ENCODE peak calls at places on chromosomes 4 and X, in ten cellular contexts. F is stimulated activated naive CD4-positive, alpha-beta T cell; G is progenitor cell of endocrine pancreas; Z is fibroblast of the aortic adventitia; W is A673; A is amygdala; K is activated T-helper 2 cell treated with anti-CD3 and anti-CD28 coated beads, Interferon-gamma antibody, Interleukin-2, Interleukin-4, amounts not matched to agents 10 μg/mL and 5 μg/mL and 100 μg/mL, durations not matched to agents 14 hours and 24 hours and 36 hours; N is anterior cingulate cortex; I is effector CD4-positive, alpha-beta T cell; S is endothelial cell. V is an unnamed sample.

GRCh38 chr4:12852338-12853307 is 631.5 kb downstream of the RAB28 start:
- DNase-seq in F (no peak), G (no peak), Z (peak), W (peak), A (no peak), K (no peak), N (no peak), I (no peak), S (peak), V (no peak)

GRCh38 chr4:1199556-1200331 is 27.4 kb upstream of the SPON2 start:
- DNase-seq in F (no peak), G (no peak), Z (no peak), W (no peak), A (no peak), K (no peak), N (no peak), I (no peak), S (no peak), V (no peak)

GRCh38 chr4:107153228-107153627 is 117.1 kb upstream of the DKK2 start:
- DNase-seq in F (no peak), G (no peak), Z (peak), W (peak), A (no peak), K (no peak), N (no peak), I (no peak), S (peak), V (no peak)

GRCh38 chrX:85109235-85109634 is 105.6 kb downstream of the APOOL start:
- DNase-seq in F (no peak), G (no peak), Z (no peak), W (peak), A (no peak), K (no peak), N (no peak), I (no peak), S (peak), V (no peak)

GRCh38 chrX:70434914-70435586 is 9.6 kb upstream of the DLG3 start:
- DNase-seq in F (no peak), G (no peak), Z (peak), W (no peak), A (no peak), K (no peak), N (no peak), I (no peak), S (no peak), V (no peak)

GRCh38 chr4:37675587-37676290 is 10.4 kb downstream of the RELL1 start:
- DNase-seq in F (no peak), G (no peak), Z (no peak), W (no peak), A (no peak), K (peak), N (no peak), I (no peak), S (no peak), V (no peak)

GRCh38 chr4:150990993-150991392 is 24.1 kb downstream of the LRBA start:
- DNase-seq in F (no peak), G (no peak), Z (no peak), W (no peak), A (no peak), K (no peak), N (no peak), I (no peak), S (no peak), V (no peak)

GRCh38 chrX:40094041-40094899 is 3.5 kb downstream of the BCOR start:
- DNase-seq in F (peak), G (no peak), Z (peak), W (peak), A (no peak), K (peak), N (peak), I (no peak), S (no peak), V (peak)

V was measured in nucleus accumbens.